ENCODE peak calls at places on chromosomes 3 and 15, in four cellular contexts. One of them, this sample, is unnamed.

GRCh38 chr15:37921527-37922385 is 12.7 kb upstream of the TMCO5A start:
- DNase-seq in activated CD8-positive, alpha-beta memory T cell treated with anti-CD3 and anti-CD28 coated beads for 48 hours: no peak
- DNase-seq in mesenchymal stem cell: no peak
- DNase-seq in Daoy: peak; percentile 45
- DNase-seq in this sample: no peak

GRCh38 chr3:71031914-71032521 is 551.5 kb downstream of the FOXP1 start:
- DNase-seq in activated CD8-positive, alpha-beta memory T cell treated with anti-CD3 and anti-CD28 coated beads for 48 hours: no peak
- DNase-seq in mesenchymal stem cell: no peak
- DNase-seq in Daoy: no peak
- DNase-seq in this sample: no peak

GRCh38 chr15:70195171-70195807 is 97.6 kb upstream of the TLE3 start:
- DNase-seq in activated CD8-positive, alpha-beta memory T cell treated with anti-CD3 and anti-CD28 coated beads for 48 hours: no peak
- DNase-seq in mesenchymal stem cell: no peak
- DNase-seq in Daoy: no peak
- DNase-seq in this sample: no peak

GRCh38 chr15:84826369-84826823 is 9.2 kb downstream of the ALPK3 start:
- DNase-seq in activated CD8-positive, alpha-beta memory T cell treated with anti-CD3 and anti-CD28 coated beads for 48 hours: no peak
- DNase-seq in mesenchymal stem cell: no peak
- DNase-seq in Daoy: peak; percentile 36
- DNase-seq in this sample: no peak

GRCh38 chr3:89521328-89521727 is 413.9 kb downstream of the EPHA3 start:
- DNase-seq in activated CD8-positive, alpha-beta memory T cell treated with anti-CD3 and anti-CD28 coated beads for 48 hours: no peak
- DNase-seq in mesenchymal stem cell: peak; percentile 44
- DNase-seq in Daoy: no peak
- DNase-seq in this sample: no peak

GRCh38 chr3:152879130-152879789 is 44.3 kb downstream of the P2RY1 start:
- DNase-seq in activated CD8-positive, alpha-beta memory T cell treated with anti-CD3 and anti-CD28 coated beads for 48 hours: no peak
- DNase-seq in mesenchymal stem cell: no peak
- DNase-seq in Daoy: no peak
- DNase-seq in this sample: no peak

GRCh38 chr3:12869025-12869695 is 27.8 kb upstream of the RPL32 start:
- DNase-seq in activated CD8-positive, alpha-beta memory T cell treated with anti-CD3 and anti-CD28 coated beads for 48 hours: no peak
- DNase-seq in mesenchymal stem cell: peak; percentile 36
- DNase-seq in Daoy: peak; percentile 15
- DNase-seq in this sample: peak; percentile 27

GRCh38 chr3:66121288-66121687 is 82.6 kb upstream of the MAGI1 start:
- DNase-seq in activated CD8-positive, alpha-beta memory T cell treated with anti-CD3 and anti-CD28 coated beads for 48 hours: no peak
- DNase-seq in mesenchymal stem cell: peak; percentile 67
- DNase-seq in Daoy: peak; percentile 27
- DNase-seq in this sample: no peak

GRCh38 chr3:131694351-131694750 is 191.6 kb upstream of the MRPL3 start:
- DNase-seq in activated CD8-positive, alpha-beta memory T cell treated with anti-CD3 and anti-CD28 coated beads for 48 hours: no peak
- DNase-seq in mesenchymal stem cell: no peak
- DNase-seq in Daoy: no peak
- DNase-seq in this sample: no peak

GRCh38 chr3:171320721-171321120 is 139.5 kb downstream of the TNIK start:
- DNase-seq in activated CD8-positive, alpha-beta memory T cell treated with anti-CD3 and anti-CD28 coated beads for 48 hours: no peak
- DNase-seq in mesenchymal stem cell: peak; percentile 64
- DNase-seq in Daoy: no peak
- DNase-seq in this sample: no peak

GRCh38 chr3:83633758-83634157 is 1325.0 kb upstream of the CADM2 start:
- DNase-seq in activated CD8-positive, alpha-beta memory T cell treated with anti-CD3 and anti-CD28 coated beads for 48 hours: no peak
- DNase-seq in mesenchymal stem cell: no peak
- DNase-seq in Daoy: no peak
- DNase-seq in this sample: no peak

GRCh38 chr3:40516201-40516600 is 8.6 kb upstream of the ZNF621 start:
- DNase-seq in activated CD8-positive, alpha-beta memory T cell treated with anti-CD3 and anti-CD28 coated beads for 48 hours: no peak
- DNase-seq in mesenchymal stem cell: peak; percentile 7
- DNase-seq in Daoy: no peak
- DNase-seq in this sample: no peak

GRCh38 chr3:148957586-148957985 is 33.8 kb upstream of the GYG1 start:
- DNase-seq in activated CD8-positive, alpha-beta memory T cell treated with anti-CD3 and anti-CD28 coated beads for 48 hours: no peak
- DNase-seq in mesenchymal stem cell: no peak
- DNase-seq in Daoy: peak; percentile 30
- DNase-seq in this sample: no peak

GRCh38 chr3:46882377-46883015 is 5.0 kb downstream of the PTH1R start:
- DNase-seq in activated CD8-positive, alpha-beta memory T cell treated with anti-CD3 and anti-CD28 coated beads for 48 hours: no peak
- DNase-seq in mesenchymal stem cell: peak; percentile 40
- DNase-seq in Daoy: peak; percentile 33
- DNase-seq in this sample: no peak

GRCh38 chr3:150447631-150448465 is 39.8 kb downstream of the TSC22D2 start:
- DNase-seq in activated CD8-positive, alpha-beta memory T cell treated with anti-CD3 and anti-CD28 coated beads for 48 hours: no peak
- DNase-seq in mesenchymal stem cell: peak; percentile 35
- DNase-seq in Daoy: peak; percentile 15
- DNase-seq in this sample: no peak

GRCh38 chr3:2578560-2578959 is 479.9 kb downstream of the CNTN4 start:
- DNase-seq in activated CD8-positive, alpha-beta memory T cell treated with anti-CD3 and anti-CD28 coated beads for 48 hours: no peak
- DNase-seq in mesenchymal stem cell: peak; percentile 19
- DNase-seq in Daoy: no peak
- DNase-seq in this sample: no peak

GRCh38 chr15:40250771-40251454 is 12.1 kb downstream of the PAK6 start:
- DNase-seq in activated CD8-positive, alpha-beta memory T cell treated with anti-CD3 and anti-CD28 coated beads for 48 hours: no peak
- DNase-seq in mesenchymal stem cell: no peak
- DNase-seq in Daoy: no peak
- DNase-seq in this sample: no peak

GRCh38 chr15:85865070-85865684 is 70.5 kb upstream of the KLHL25 start:
- DNase-seq in activated CD8-positive, alpha-beta memory T cell treated with anti-CD3 and anti-CD28 coated beads for 48 hours: no peak
- DNase-seq in mesenchymal stem cell: peak; percentile 42
- DNase-seq in Daoy: peak; percentile 30
- DNase-seq in this sample: no peak

GRCh38 chr3:86961297-86961696 is 29.7 kb downstream of the VGLL3 start:
- DNase-seq in activated CD8-positive, alpha-beta memory T cell treated with anti-CD3 and anti-CD28 coated beads for 48 hours: no peak
- DNase-seq in mesenchymal stem cell: peak; percentile 45
- DNase-seq in Daoy: no peak
- DNase-seq in this sample: no peak

GRCh38 chr3:51874889-51875288 is 512 bp downstream of the IQCF5 start:
- DNase-seq in activated CD8-positive, alpha-beta memory T cell treated with anti-CD3 and anti-CD28 coated beads for 48 hours: no peak
- DNase-seq in mesenchymal stem cell: no peak
- DNase-seq in Daoy: no peak
- DNase-seq in this sample: no peak

GRCh38 chr15:29857196-29857595 is 34.9 kb upstream of the TJP1 start:
- DNase-seq in activated CD8-positive, alpha-beta memory T cell treated with anti-CD3 and anti-CD28 coated beads for 48 hours: no peak
- DNase-seq in mesenchymal stem cell: peak; percentile 20
- DNase-seq in Daoy: peak; percentile 19
- DNase-seq in this sample: no peak

GRCh38 chr15:38072507-38073277 is 138.3 kb downstream of the TMCO5A start:
- DNase-seq in activated CD8-positive, alpha-beta memory T cell treated with anti-CD3 and anti-CD28 coated beads for 48 hours: no peak
- DNase-seq in mesenchymal stem cell: peak; percentile 80
- DNase-seq in Daoy: peak; percentile 70
- DNase-seq in this sample: peak; percentile 58

GRCh38 chr3:134708025-134708597 is 57.3 kb upstream of the KY start:
- DNase-seq in activated CD8-positive, alpha-beta memory T cell treated with anti-CD3 and anti-CD28 coated beads for 48 hours: no peak
- DNase-seq in mesenchymal stem cell: no peak
- DNase-seq in Daoy: peak; percentile 83
- DNase-seq in this sample: no peak

GRCh38 chr15:41558400-41559238 is at the start of gene TYRO3:
- DNase-seq in activated CD8-positive, alpha-beta memory T cell treated with anti-CD3 and anti-CD28 coated beads for 48 hours: peak; percentile 35
- DNase-seq in mesenchymal stem cell: peak; percentile 67
- DNase-seq in Daoy: peak; percentile 68
- DNase-seq in this sample: peak; percentile 75

GRCh38 chr3:54905230-54905888 is 22.5 kb downstream of the LRTM1 start:
- DNase-seq in activated CD8-positive, alpha-beta memory T cell treated with anti-CD3 and anti-CD28 coated beads for 48 hours: no peak
- DNase-seq in mesenchymal stem cell: no peak
- DNase-seq in Daoy: no peak
- DNase-seq in this sample: no peak

GRCh38 chr3:171302009-171302408 is 158.2 kb downstream of the TNIK start:
- DNase-seq in activated CD8-positive, alpha-beta memory T cell treated with anti-CD3 and anti-CD28 coated beads for 48 hours: no peak
- DNase-seq in mesenchymal stem cell: no peak
- DNase-seq in Daoy: no peak
- DNase-seq in this sample: no peak

GRCh38 chr3:179452166-179452544 is 885 bp upstream of the GNB4 start:
- DNase-seq in activated CD8-positive, alpha-beta memory T cell treated with anti-CD3 and anti-CD28 coated beads for 48 hours: no peak
- DNase-seq in mesenchymal stem cell: peak; percentile 88
- DNase-seq in Daoy: peak; percentile 13
- DNase-seq in this sample: no peak

GRCh38 chr3:11689749-11690148 is 46.0 kb upstream of the VGLL4 start:
- DNase-seq in activated CD8-positive, alpha-beta memory T cell treated with anti-CD3 and anti-CD28 coated beads for 48 hours: no peak
- DNase-seq in mesenchymal stem cell: no peak
- DNase-seq in Daoy: no peak
- DNase-seq in this sample: no peak

GRCh38 chr3:127077506-127078064 is 94.7 kb downstream of the PLXNA1 start:
- DNase-seq in activated CD8-positive, alpha-beta memory T cell treated with anti-CD3 and anti-CD28 coated beads for 48 hours: no peak
- DNase-seq in mesenchymal stem cell: no peak
- DNase-seq in Daoy: no peak
- DNase-seq in this sample: no peak

GRCh38 chr15:70241031-70241430 is 143.3 kb upstream of the TLE3 start:
- DNase-seq in activated CD8-positive, alpha-beta memory T cell treated with anti-CD3 and anti-CD28 coated beads for 48 hours: no peak
- DNase-seq in mesenchymal stem cell: no peak
- DNase-seq in Daoy: no peak
- DNase-seq in this sample: no peak

GRCh38 chr15:89119489-89120478 is 31.5 kb downstream of the ABHD2 start:
- DNase-seq in activated CD8-positive, alpha-beta memory T cell treated with anti-CD3 and anti-CD28 coated beads for 48 hours: no peak
- DNase-seq in mesenchymal stem cell: peak; percentile 57
- DNase-seq in Daoy: peak; percentile 65
- DNase-seq in this sample: no peak

GRCh38 chr3:36893137-36893557 is 51.7 kb downstream of the TRANK1 start:
- DNase-seq in activated CD8-positive, alpha-beta memory T cell treated with anti-CD3 and anti-CD28 coated beads for 48 hours: no peak
- DNase-seq in mesenchymal stem cell: peak; percentile 86
- DNase-seq in Daoy: peak; percentile 60
- DNase-seq in this sample: no peak

GRCh38 chr15:28107894-28108255 is 8.8 kb upstream of the OCA2 start:
- DNase-seq in activated CD8-positive, alpha-beta memory T cell treated with anti-CD3 and anti-CD28 coated beads for 48 hours: no peak
- DNase-seq in mesenchymal stem cell: no peak
- DNase-seq in Daoy: no peak
- DNase-seq in this sample: no peak

GRCh38 chr3:130712718-130713423 is 33.8 kb downstream of the PIK3R4 start:
- DNase-seq in activated CD8-positive, alpha-beta memory T cell treated with anti-CD3 and anti-CD28 coated beads for 48 hours: no peak
- DNase-seq in mesenchymal stem cell: no peak
- DNase-seq in Daoy: no peak
- DNase-seq in this sample: no peak

GRCh38 chr3:141103503-141103902 is 52.4 kb downstream of the SPSB4 start:
- DNase-seq in activated CD8-positive, alpha-beta memory T cell treated with anti-CD3 and anti-CD28 coated beads for 48 hours: no peak
- DNase-seq in mesenchymal stem cell: no peak
- DNase-seq in Daoy: no peak
- DNase-seq in this sample: no peak

GRCh38 chr15:35737521-35737920 is 191.6 kb upstream of the DPH6 start:
- DNase-seq in activated CD8-positive, alpha-beta memory T cell treated with anti-CD3 and anti-CD28 coated beads for 48 hours: no peak
- DNase-seq in mesenchymal stem cell: no peak
- DNase-seq in Daoy: no peak
- DNase-seq in this sample: no peak

GRCh38 chr3:33438284-33438668 is 1.9 kb downstream of the UBP1 start:
- DNase-seq in activated CD8-positive, alpha-beta memory T cell treated with anti-CD3 and anti-CD28 coated beads for 48 hours: no peak
- DNase-seq in mesenchymal stem cell: peak; percentile 63
- DNase-seq in Daoy: no peak
- DNase-seq in this sample: no peak

GRCh38 chr3:71530903-71531535 is 52.5 kb downstream of the FOXP1 start:
- DNase-seq in activated CD8-positive, alpha-beta memory T cell treated with anti-CD3 and anti-CD28 coated beads for 48 hours: no peak
- DNase-seq in mesenchymal stem cell: no peak
- DNase-seq in Daoy: no peak
- DNase-seq in this sample: no peak